ENCODE peak calls at places on chromosomes 16 and 17, in six cellular contexts. One of them, this sample, is unnamed.

GRCh38 chr17:40540448-40540847 is 24.8 kb downstream of the CCR7 start:
- DNase-seq in kidney: peak; percentile 53
- DNase-seq in OCI-LY7: no peak
- DNase-seq in BJ: no peak
- DNase-seq in CD4-positive, alpha-beta memory T cell: peak; percentile 81
- DNase-seq in tibial artery: peak; percentile 61
- DNase-seq in this sample: no peak

GRCh38 chr16:84700518-84701277 is 898 bp downstream of the USP10 start:
- DNase-seq in kidney: no peak
- DNase-seq in CD4-positive, alpha-beta memory T cell: peak; percentile 43
- DNase-seq in OCI-LY7: peak; percentile 65
- DNase-seq in BJ: no peak
- DNase-seq in tibial artery: no peak
- DNase-seq in this sample: no peak

GRCh38 chr17:44417553-44417952 is 28.1 kb upstream of the ITGA2B start:
- DNase-seq in tibial artery: no peak
- DNase-seq in CD4-positive, alpha-beta memory T cell: no peak
- DNase-seq in BJ: peak; percentile 37
- DNase-seq in kidney: no peak
- DNase-seq in OCI-LY7: no peak
- DNase-seq in this sample: no peak

GRCh38 chr16:19884611-19885455 is at the start of gene GPRC5B:
- DNase-seq in tibial artery: no peak
- DNase-seq in BJ: no peak
- DNase-seq in kidney: peak; percentile 79
- DNase-seq in CD4-positive, alpha-beta memory T cell: peak; percentile 72
- DNase-seq in OCI-LY7: peak; percentile 29
- DNase-seq in this sample: peak; percentile 55

GRCh38 chr17:82863941-82864720 is 24.3 kb upstream of the ZNF750 start:
- DNase-seq in kidney: no peak
- DNase-seq in tibial artery: no peak
- DNase-seq in OCI-LY7: peak; percentile 75
- DNase-seq in CD4-positive, alpha-beta memory T cell: peak; percentile 97
- DNase-seq in BJ: peak; percentile 66
- DNase-seq in this sample: peak; percentile 53

GRCh38 chr16:81715358-81716196 is 63.5 kb upstream of the PLCG2 start:
- DNase-seq in OCI-LY7: peak; percentile 86
- DNase-seq in tibial artery: no peak
- DNase-seq in CD4-positive, alpha-beta memory T cell: peak; percentile 75
- DNase-seq in BJ: no peak
- DNase-seq in kidney: peak; percentile 6
- DNase-seq in this sample: no peak

GRCh38 chr17:68197091-68197996 is 50.5 kb upstream of the AMZ2 start:
- DNase-seq in kidney: peak; percentile 78
- DNase-seq in BJ: no peak
- DNase-seq in OCI-LY7: no peak
- DNase-seq in tibial artery: no peak
- DNase-seq in CD4-positive, alpha-beta memory T cell: peak; percentile 65
- DNase-seq in this sample: peak; percentile 36

GRCh38 chr17:29495011-29495410 is 71.8 kb downstream of the ABHD15 start:
- DNase-seq in kidney: no peak
- DNase-seq in tibial artery: no peak
- DNase-seq in CD4-positive, alpha-beta memory T cell: no peak
- DNase-seq in OCI-LY7: no peak
- DNase-seq in BJ: no peak
- DNase-seq in this sample: no peak

GRCh38 chr17:41421116-41421515 is 3.3 kb downstream of the KRT37 start:
- DNase-seq in kidney: no peak
- DNase-seq in OCI-LY7: no peak
- DNase-seq in BJ: peak; percentile 64
- DNase-seq in CD4-positive, alpha-beta memory T cell: no peak
- DNase-seq in tibial artery: no peak
- DNase-seq in this sample: no peak

GRCh38 chr16:9406039-9406438 is 314.6 kb downstream of the HAPSTR1 start:
- DNase-seq in OCI-LY7: no peak
- DNase-seq in BJ: no peak
- DNase-seq in kidney: no peak
- DNase-seq in CD4-positive, alpha-beta memory T cell: no peak
- DNase-seq in tibial artery: no peak
- DNase-seq in this sample: no peak

GRCh38 chr17:75086496-75087181 is 1.1 kb upstream of the SLC16A5 start:
- DNase-seq in BJ: no peak
- DNase-seq in tibial artery: no peak
- DNase-seq in kidney: no peak
- DNase-seq in OCI-LY7: no peak
- DNase-seq in CD4-positive, alpha-beta memory T cell: no peak
- DNase-seq in this sample: no peak
- H3K4me3 ChIP-seq in BJ: no peak overlapping the region
- H3K4me3 ChIP-seq in tibial artery: no peak overlapping the region
- H3K4me3 ChIP-seq in kidney: no peak overlapping the region
- H3K4me3 ChIP-seq in OCI-LY7: no peak overlapping the region
- H3K4me3 ChIP-seq in CD4-positive, alpha-beta memory T cell: no peak overlapping the region
- H3K4me3 ChIP-seq in this sample: no peak overlapping the region

GRCh38 chr16:4392382-4393242 is 21.0 kb downstream of the VASN start:
- DNase-seq in kidney: peak; percentile 90
- DNase-seq in CD4-positive, alpha-beta memory T cell: no peak
- DNase-seq in OCI-LY7: no peak
- DNase-seq in tibial artery: peak; percentile 78
- DNase-seq in BJ: no peak
- DNase-seq in this sample: peak; percentile 62
- H3K4me3 ChIP-seq in kidney: no peak overlapping the region
- H3K4me3 ChIP-seq in CD4-positive, alpha-beta memory T cell: no peak overlapping the region
- H3K4me3 ChIP-seq in OCI-LY7: no peak overlapping the region
- H3K4me3 ChIP-seq in tibial artery: no peak overlapping the region
- H3K4me3 ChIP-seq in BJ: no peak overlapping the region
- H3K4me3 ChIP-seq in this sample: no peak overlapping the region

GRCh38 chr16:708959-709358 is 3.4 kb upstream of the FBXL16 start:
- DNase-seq in BJ: no peak
- DNase-seq in tibial artery: no peak
- DNase-seq in CD4-positive, alpha-beta memory T cell: no peak
- DNase-seq in OCI-LY7: no peak
- DNase-seq in kidney: no peak
- DNase-seq in this sample: no peak

GRCh38 chr16:705748-706188 is at the start of gene FBXL16:
- DNase-seq in OCI-LY7: peak; percentile 46
- DNase-seq in tibial artery: no peak
- DNase-seq in CD4-positive, alpha-beta memory T cell: no peak
- DNase-seq in BJ: no peak
- DNase-seq in kidney: no peak
- DNase-seq in this sample: no peak

GRCh38 chr16:706189-707061 is 824 bp upstream of the FBXL16 start:
- DNase-seq in tibial artery: no peak
- DNase-seq in CD4-positive, alpha-beta memory T cell: no peak
- DNase-seq in kidney: no peak
- DNase-seq in OCI-LY7: no peak
- DNase-seq in BJ: no peak
- DNase-seq in this sample: no peak

GRCh38 chr16:708019-708418 is 2.4 kb upstream of the FBXL16 start:
- DNase-seq in OCI-LY7: no peak
- DNase-seq in tibial artery: no peak
- DNase-seq in CD4-positive, alpha-beta memory T cell: no peak
- DNase-seq in kidney: no peak
- DNase-seq in BJ: no peak
- DNase-seq in this sample: no peak

DNA sequence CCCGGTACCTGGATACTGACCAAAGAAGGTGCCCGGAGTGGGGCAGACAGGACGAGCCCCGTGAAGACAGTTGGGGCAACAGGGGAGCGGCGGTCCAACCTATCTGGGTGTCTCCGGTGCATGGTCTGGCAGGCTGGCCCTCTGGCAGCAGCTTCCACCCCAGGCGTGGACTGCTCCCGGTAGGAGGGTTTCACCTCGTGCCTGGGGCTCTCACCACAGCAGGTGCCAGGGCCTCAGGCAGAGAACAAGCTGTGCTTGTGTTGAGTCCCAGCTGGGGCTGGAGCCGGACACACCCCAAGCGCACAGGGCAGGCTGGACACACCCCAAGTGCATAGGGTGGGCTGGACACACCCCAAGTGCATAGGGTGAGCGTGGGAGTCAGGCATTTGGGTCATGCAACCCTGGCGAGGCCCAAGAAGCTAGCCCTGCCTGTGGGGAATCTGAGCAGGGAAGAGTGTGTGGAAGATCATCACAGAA is 1.5 kb upstream of the FBXL16 start:
- DNase-seq in OCI-LY7: no peak
- DNase-seq in tibial artery: no peak
- DNase-seq in BJ: no peak
- DNase-seq in CD4-positive, alpha-beta memory T cell: no peak
- DNase-seq in kidney: no peak
- DNase-seq in this sample: no peak
- H3K4me3 ChIP-seq in OCI-LY7: no peak overlapping the region
- H3K4me3 ChIP-seq in tibial artery: no peak overlapping the region
- H3K4me3 ChIP-seq in BJ: no peak overlapping the region
- H3K4me3 ChIP-seq in CD4-positive, alpha-beta memory T cell: no peak overlapping the region
- H3K4me3 ChIP-seq in kidney: no peak overlapping the region
- H3K4me3 ChIP-seq in this sample: no peak overlapping the region

GRCh38 chr17:17692353-17693252 is 11.3 kb downstream of the RAI1 start:
- DNase-seq in OCI-LY7: no peak
- DNase-seq in kidney: no peak
- DNase-seq in CD4-positive, alpha-beta memory T cell: no peak
- DNase-seq in BJ: no peak
- DNase-seq in tibial artery: no peak
- DNase-seq in this sample: no peak

GRCh38 chr17:17693955-17694228 is 12.6 kb downstream of the RAI1 start:
- DNase-seq in OCI-LY7: no peak
- DNase-seq in kidney: no peak
- DNase-seq in tibial artery: no peak
- DNase-seq in CD4-positive, alpha-beta memory T cell: no peak
- DNase-seq in BJ: no peak
- DNase-seq in this sample: no peak

GRCh38 chr17:17691468-17692263 is 10.4 kb downstream of the RAI1 start:
- DNase-seq in kidney: no peak
- DNase-seq in CD4-positive, alpha-beta memory T cell: no peak
- DNase-seq in tibial artery: no peak
- DNase-seq in OCI-LY7: peak; percentile 66
- DNase-seq in BJ: no peak
- DNase-seq in this sample: no peak

GRCh38 chr17:17694229-17695081 is 13.2 kb downstream of the RAI1 start:
- DNase-seq in tibial artery: peak; percentile 88
- DNase-seq in OCI-LY7: peak; percentile 73
- DNase-seq in CD4-positive, alpha-beta memory T cell: peak; percentile 85
- DNase-seq in BJ: no peak
- DNase-seq in kidney: peak; percentile 93
- DNase-seq in this sample: peak; percentile 84

GRCh38 chr17:17693253-17693954 is 12.1 kb downstream of the RAI1 start:
- DNase-seq in BJ: no peak
- DNase-seq in kidney: no peak
- DNase-seq in CD4-positive, alpha-beta memory T cell: no peak
- DNase-seq in OCI-LY7: no peak
- DNase-seq in tibial artery: peak; percentile 86
- DNase-seq in this sample: peak; percentile 60
- H3K4me3 ChIP-seq in BJ: no peak overlapping the region
- H3K4me3 ChIP-seq in kidney: no peak overlapping the region
- H3K4me3 ChIP-seq in CD4-positive, alpha-beta memory T cell: no peak overlapping the region
- H3K4me3 ChIP-seq in OCI-LY7: peak overlapping the region; percentile 79
- H3K4me3 ChIP-seq in tibial artery: peak overlapping the region; percentile 71
- H3K4me3 ChIP-seq in this sample: peak overlapping the region; percentile 75

GRCh38 chr17:74430385-74430705 is 1.5 kb upstream of the GPRC5C start:
- DNase-seq in CD4-positive, alpha-beta memory T cell: no peak
- DNase-seq in kidney: no peak
- DNase-seq in BJ: no peak
- DNase-seq in OCI-LY7: no peak
- DNase-seq in tibial artery: peak; percentile 80
- DNase-seq in this sample: no peak
- H3K4me3 ChIP-seq in CD4-positive, alpha-beta memory T cell: no peak overlapping the region
- H3K4me3 ChIP-seq in kidney: peak overlapping the region; percentile 50
- H3K4me3 ChIP-seq in BJ: no peak overlapping the region
- H3K4me3 ChIP-seq in OCI-LY7: no peak overlapping the region
- H3K4me3 ChIP-seq in tibial artery: peak overlapping the region; percentile 91
- H3K4me3 ChIP-seq in this sample: peak overlapping the region; percentile 90

GRCh38 chr17:35239823-35240222 is 3.0 kb upstream of the SLFN5 start:
- DNase-seq in kidney: no peak
- DNase-seq in tibial artery: no peak
- DNase-seq in BJ: no peak
- DNase-seq in OCI-LY7: no peak
- DNase-seq in CD4-positive, alpha-beta memory T cell: no peak
- DNase-seq in this sample: no peak

GRCh38 chr17:35240861-35241260 is 2.0 kb upstream of the SLFN5 start:
- DNase-seq in CD4-positive, alpha-beta memory T cell: no peak
- DNase-seq in kidney: no peak
- DNase-seq in tibial artery: no peak
- DNase-seq in OCI-LY7: no peak
- DNase-seq in BJ: no peak
- DNase-seq in this sample: no peak

GRCh38 chr17:35242805-35243458 is at the start of gene SLFN5:
- DNase-seq in CD4-positive, alpha-beta memory T cell: peak; percentile 94
- DNase-seq in kidney: peak; percentile 98
- DNase-seq in BJ: peak; percentile 69
- DNase-seq in OCI-LY7: peak; percentile 85
- DNase-seq in tibial artery: peak; percentile 98
- DNase-seq in this sample: peak; percentile 96

GRCh38 chr17:35242158-35242804 is 591 bp upstream of the SLFN5 start:
- DNase-seq in BJ: no peak
- DNase-seq in OCI-LY7: peak; percentile 57
- DNase-seq in kidney: peak; percentile 92
- DNase-seq in tibial artery: peak; percentile 76
- DNase-seq in CD4-positive, alpha-beta memory T cell: peak; percentile 94
- DNase-seq in this sample: peak; percentile 59

GRCh38 chr17:35241520-35241919 is 1.4 kb upstream of the SLFN5 start:
- DNase-seq in BJ: no peak
- DNase-seq in tibial artery: no peak
- DNase-seq in OCI-LY7: no peak
- DNase-seq in CD4-positive, alpha-beta memory T cell: peak; percentile 68
- DNase-seq in kidney: no peak
- DNase-seq in this sample: no peak
- H3K4me3 ChIP-seq in BJ: peak overlapping the region; percentile 91
- H3K4me3 ChIP-seq in tibial artery: peak overlapping the region; percentile 74
- H3K4me3 ChIP-seq in OCI-LY7: no peak overlapping the region
- H3K4me3 ChIP-seq in CD4-positive, alpha-beta memory T cell: peak overlapping the region; percentile 99
- H3K4me3 ChIP-seq in kidney: peak overlapping the region; percentile 74
- H3K4me3 ChIP-seq in this sample: peak overlapping the region; percentile 89

This sample was measured in psoas muscle.